ENCODE peak calls at places on chromosomes 3 and 15, in seven cellular contexts. L is IMR-90, O is H9, I is mesendoderm, E is neuronal stem cell, T is mesenchymal stem cell, Y is H1. B is an unnamed sample.
A peak's percentile ranks its signal among the peaks of the same experiment; 100 is the strongest.

GRCh38 chr3:127745656-127746399 is 73.1 kb downstream of the ABTB1 start:
- DNase-seq in E (no peak), T (no peak), Y (no peak), L (no peak), I (no peak), O (no peak), B (no peak)

GRCh38 chr15:71329041-71329440 is 213.8 kb downstream of the THSD4 start:
- DNase-seq in I (peak; percentile 3), L (peak; percentile 35), Y (no peak), T (no peak), O (no peak), E (no peak), B (peak; percentile 60)

GRCh38 chr15:90039996-90040395 is 38.9 kb downstream of the ZNF710 start:
- DNase-seq in I (no peak), E (no peak), L (no peak), Y (no peak), T (no peak), O (no peak), B (no peak)

GRCh38 chr3:105722943-105723556 is 145.8 kb downstream of the CBLB start:
- DNase-seq in T (no peak), L (no peak), E (no peak), O (no peak), I (no peak), Y (no peak), B (peak; percentile 21)

GRCh38 chr3:6416049-6416661 is 444.8 kb upstream of the GRM7 start:
- DNase-seq in E (no peak), Y (no peak), I (no peak), O (no peak), T (no peak), L (no peak), B (no peak)

GRCh38 chr3:159458010-159458409 is 530.6 kb upstream of the IL12A start:
- DNase-seq in L (peak; percentile 97), T (peak; percentile 55), O (peak; percentile 35), E (no peak), Y (no peak), I (peak; percentile 80), B (peak; percentile 81)

GRCh38 chr3:25831578-25831977 is 41.7 kb downstream of the OXSM start:
- DNase-seq in L (peak; percentile 58), E (no peak), T (peak; percentile 46), O (no peak), I (peak; percentile 52), Y (no peak), B (no peak)

GRCh38 chr3:33581666-33582065 is 136.4 kb downstream of the CLASP2 start:
- DNase-seq in L (no peak), O (peak; percentile 48), I (peak; percentile 58), Y (no peak), T (no peak), E (no peak), B (peak; percentile 93)

GRCh38 chr3:105490045-105490444 is 123.3 kb downstream of the ALCAM start:
- DNase-seq in T (peak; percentile 41), E (no peak), I (no peak), O (no peak), L (no peak), Y (no peak), B (peak; percentile 86)

GRCh38 chr15:37995461-37996347 is 61.3 kb downstream of the TMCO5A start:
- DNase-seq in E (peak; percentile 52), I (peak; percentile 69), O (no peak), L (peak; percentile 75), Y (no peak), T (peak; percentile 75), B (peak; percentile 81)

GRCh38 chr3:37768107-37768809 is 93.4 kb upstream of the CTDSPL start:
- DNase-seq in I (peak; percentile 39), L (peak; percentile 37), E (no peak), O (no peak), T (peak; percentile 20), Y (no peak), B (peak; percentile 60)

GRCh38 chr3:159839561-159840379 is 148.9 kb upstream of the IL12A start:
- DNase-seq in I (peak; percentile 87), E (peak; percentile 92), O (peak; percentile 85), Y (peak; percentile 57), T (peak; percentile 46), L (no peak), B (no peak)

GRCh38 chr3:36843065-36844051 is 79.0 kb upstream of the DCLK3 start:
- DNase-seq in T (peak; percentile 34), L (peak; percentile 23), Y (peak; percentile 69), E (peak; percentile 20), I (peak; percentile 92), O (peak; percentile 83), B (peak; percentile 41)

GRCh38 chr3:169867584-169868211 is 2.0 kb downstream of the LRRC31 start:
- DNase-seq in Y (no peak), L (no peak), O (no peak), T (no peak), E (no peak), I (no peak), B (no peak)
- H2BK120ac ChIP-seq in Y (no peak overlapping the region), L (no peak overlapping the region), O (no peak overlapping the region), T (no peak overlapping the region), E (no peak overlapping the region), I (no peak overlapping the region), B (no peak overlapping the region)

GRCh38 chr3:15330031-15330596 is 2.3 kb downstream of the SH3BP5 start:
- DNase-seq in Y (no peak), T (no peak), L (peak; percentile 75), E (no peak), O (no peak), I (no peak), B (no peak)
- H2BK120ac ChIP-seq in Y (no peak overlapping the region), T (no peak overlapping the region), L (no peak overlapping the region), E (no peak overlapping the region), O (no peak overlapping the region), I (no peak overlapping the region), B (no peak overlapping the region)

GRCh38 chr15:26024241-26024640 is 161.1 kb upstream of the ATP10A start:
- DNase-seq in E (no peak), T (no peak), O (no peak), L (no peak), I (no peak), Y (no peak), B (no peak)
- H2BK120ac ChIP-seq in E (no peak overlapping the region), T (no peak overlapping the region), O (no peak overlapping the region), L (no peak overlapping the region), I (no peak overlapping the region), Y (no peak overlapping the region), B (peak overlapping the region; percentile 54)

GRCh38 chr3:125498630-125499029 is 21.4 kb downstream of the SNX4 start:
- DNase-seq in E (no peak), L (no peak), O (no peak), I (no peak), Y (no peak), T (no peak), B (no peak)
- H2BK120ac ChIP-seq in E (no peak overlapping the region), L (no peak overlapping the region), O (no peak overlapping the region), I (no peak overlapping the region), Y (no peak overlapping the region), T (no peak overlapping the region), B (no peak overlapping the region)

GRCh38 chr15:88300018-88300549 is 43.5 kb upstream of the NTRK3 start:
- DNase-seq in T (no peak), I (no peak), O (no peak), E (no peak), Y (no peak), L (no peak), B (no peak)

GRCh38 chr15:88301311-88301710 is 44.8 kb upstream of the NTRK3 start:
- DNase-seq in I (no peak), O (no peak), L (no peak), T (no peak), E (no peak), Y (no peak), B (no peak)

GRCh38 chr15:88300861-88301260 is 44.3 kb upstream of the NTRK3 start:
- DNase-seq in T (no peak), E (no peak), Y (no peak), O (no peak), L (no peak), I (no peak), B (no peak)

GRCh38 chr15:88302373-88302772 is 45.8 kb upstream of the NTRK3 start:
- DNase-seq in O (no peak), Y (no peak), L (no peak), I (no peak), E (no peak), T (no peak), B (no peak)

DNA sequence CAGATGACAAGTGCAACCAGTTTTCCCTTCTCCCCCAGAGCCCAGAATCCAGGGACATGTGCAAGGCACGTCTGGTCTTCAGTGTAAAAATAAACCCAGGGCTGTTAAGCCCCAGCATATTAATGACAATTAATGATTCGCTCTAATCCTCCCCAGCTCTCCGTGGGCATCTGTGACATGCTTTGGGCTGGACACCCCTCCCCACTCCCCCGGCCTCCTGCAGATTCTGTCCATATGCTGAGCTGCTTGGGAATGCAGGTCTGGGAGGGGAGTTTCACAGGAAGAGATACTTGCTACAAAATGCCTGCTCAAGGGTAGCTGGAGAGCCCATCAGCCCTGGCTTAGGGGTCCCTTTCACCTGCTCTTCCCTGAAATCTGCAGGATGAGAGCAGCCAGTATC is 43.0 kb upstream of the NTRK3 start:
- DNase-seq in I (peak; percentile 23), O (no peak), L (no peak), E (no peak), T (no peak), Y (no peak), B (no peak)
- H2BK120ac ChIP-seq in I (no peak overlapping the region), O (no peak overlapping the region), L (no peak overlapping the region), E (no peak overlapping the region), T (no peak overlapping the region), Y (no peak overlapping the region), B (no peak overlapping the region)

GRCh38 chr15:42363942-42364341 is 4.6 kb downstream of the CAPN3 start:
- DNase-seq in I (no peak), T (no peak), Y (no peak), L (no peak), E (no peak), O (no peak), B (no peak)
- H2BK120ac ChIP-seq in I (no peak overlapping the region), T (no peak overlapping the region), Y (peak overlapping the region; percentile 62), L (no peak overlapping the region), E (no peak overlapping the region), O (no peak overlapping the region), B (no peak overlapping the region)

DNA sequence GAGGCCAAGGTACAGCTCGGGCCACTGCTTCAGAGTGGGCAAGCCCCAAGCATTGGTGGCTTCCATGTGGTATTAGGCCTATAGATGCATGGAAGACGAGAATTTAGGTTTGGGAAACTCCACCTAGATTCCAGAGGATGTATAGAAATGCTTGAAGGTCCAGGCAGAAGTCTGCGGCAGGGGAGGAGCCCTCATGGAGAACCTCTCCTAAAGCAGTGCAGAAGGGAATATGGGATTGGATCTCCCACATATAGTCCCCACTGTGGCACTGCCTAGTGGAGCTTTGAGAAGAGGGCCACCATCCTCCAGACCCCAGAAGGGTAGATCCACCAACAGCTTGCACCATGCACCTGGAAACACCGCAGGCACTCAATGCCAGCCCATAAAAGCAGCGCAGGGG is 48.1 kb upstream of the XXYLT1 start:
- DNase-seq in L (no peak), I (peak; percentile 48), T (no peak), O (no peak), Y (no peak), E (no peak), B (no peak)
- H2BK120ac ChIP-seq in L (no peak overlapping the region), I (no peak overlapping the region), T (no peak overlapping the region), O (no peak overlapping the region), Y (no peak overlapping the region), E (no peak overlapping the region), B (no peak overlapping the region)